ENCODE peak calls at places on chromosomes 11 and 22, in four cellular contexts. N, P, R and A are unnamed samples.

GRCh38 chr11:2800655-2801531 is 84.7 kb downstream of the CDKN1C start:
- DNase-seq in N (no peak), P (no peak), R (no peak), A (no peak)

GRCh38 chr11:96145163-96145585 is 197.8 kb downstream of the MAML2 start:
- DNase-seq in N (no peak), P (peak; percentile 88), R (peak; percentile 43), A (no peak)

GRCh38 chr22:23862103-23862502 is 4.4 kb downstream of the SLC2A11 start:
- DNase-seq in N (no peak), P (peak; percentile 49), R (peak; percentile 66), A (peak; percentile 63)

GRCh38 chr11:120295110-120295509 is 30.0 kb upstream of the TLCD5 start:
- DNase-seq in N (no peak), P (no peak), R (no peak), A (no peak)

GRCh38 chr11:64410396-64410718 is 51.4 kb downstream of the RPS6KA4 start:
- DNase-seq in N (no peak), P (no peak), R (no peak), A (no peak)

GRCh38 chr11:14095882-14096281 is 133.4 kb downstream of the SPON1 start:
- DNase-seq in N (no peak), P (peak; percentile 43), R (no peak), A (no peak)

GRCh38 chr11:65798882-65799281 is 12.0 kb downstream of the OVOL1 start:
- DNase-seq in N (no peak), P (no peak), R (no peak), A (no peak)

GRCh38 chr11:27385245-27385644 is 22.2 kb upstream of the CCDC34 start:
- DNase-seq in N (no peak), P (no peak), R (peak; percentile 97), A (no peak)

GRCh38 chr11:73464347-73464746 is 88.1 kb downstream of the RELT start:
- DNase-seq in N (no peak), P (no peak), R (no peak), A (no peak)

GRCh38 chr11:119337581-119338317 is 2.9 kb downstream of the C1QTNF5 start:
- DNase-seq in N (no peak), P (no peak), R (peak; percentile 21), A (no peak)

GRCh38 chr11:103904324-103904667 is 132.1 kb upstream of the DDI1 start:
- DNase-seq in N (peak; percentile 23), P (no peak), R (no peak), A (no peak)

GRCh38 chr11:85974126-85974525 is 94.8 kb downstream of the PICALM start:
- DNase-seq in N (no peak), P (no peak), R (peak; percentile 79), A (no peak)

GRCh38 chr11:71282581-71283351 is 30.4 kb upstream of the SHANK2 start:
- DNase-seq in N (no peak), P (peak; percentile 51), R (no peak), A (no peak)

GRCh38 chr11:418343-419247 is 3.8 kb upstream of the SIGIRR start:
- DNase-seq in N (no peak), P (no peak), R (no peak), A (no peak)

GRCh38 chr11:57422669-57423068 is 4.3 kb downstream of the SLC43A3 start:
- DNase-seq in N (no peak), P (no peak), R (no peak), A (no peak)

GRCh38 chr11:46247664-46248063 is 29.8 kb upstream of the CREB3L1 start:
- DNase-seq in N (peak; percentile 70), P (peak; percentile 77), R (peak; percentile 79), A (peak; percentile 61)

GRCh38 chr22:44710474-44711235 is 8.7 kb downstream of the PRR5 start:
- DNase-seq in N (peak; percentile 60), P (no peak), R (no peak), A (peak; percentile 65)

GRCh38 chr11:128405693-128406364 is 181.5 kb downstream of the ETS1 start:
- DNase-seq in N (no peak), P (no peak), R (peak; percentile 27), A (no peak)

DNA sequence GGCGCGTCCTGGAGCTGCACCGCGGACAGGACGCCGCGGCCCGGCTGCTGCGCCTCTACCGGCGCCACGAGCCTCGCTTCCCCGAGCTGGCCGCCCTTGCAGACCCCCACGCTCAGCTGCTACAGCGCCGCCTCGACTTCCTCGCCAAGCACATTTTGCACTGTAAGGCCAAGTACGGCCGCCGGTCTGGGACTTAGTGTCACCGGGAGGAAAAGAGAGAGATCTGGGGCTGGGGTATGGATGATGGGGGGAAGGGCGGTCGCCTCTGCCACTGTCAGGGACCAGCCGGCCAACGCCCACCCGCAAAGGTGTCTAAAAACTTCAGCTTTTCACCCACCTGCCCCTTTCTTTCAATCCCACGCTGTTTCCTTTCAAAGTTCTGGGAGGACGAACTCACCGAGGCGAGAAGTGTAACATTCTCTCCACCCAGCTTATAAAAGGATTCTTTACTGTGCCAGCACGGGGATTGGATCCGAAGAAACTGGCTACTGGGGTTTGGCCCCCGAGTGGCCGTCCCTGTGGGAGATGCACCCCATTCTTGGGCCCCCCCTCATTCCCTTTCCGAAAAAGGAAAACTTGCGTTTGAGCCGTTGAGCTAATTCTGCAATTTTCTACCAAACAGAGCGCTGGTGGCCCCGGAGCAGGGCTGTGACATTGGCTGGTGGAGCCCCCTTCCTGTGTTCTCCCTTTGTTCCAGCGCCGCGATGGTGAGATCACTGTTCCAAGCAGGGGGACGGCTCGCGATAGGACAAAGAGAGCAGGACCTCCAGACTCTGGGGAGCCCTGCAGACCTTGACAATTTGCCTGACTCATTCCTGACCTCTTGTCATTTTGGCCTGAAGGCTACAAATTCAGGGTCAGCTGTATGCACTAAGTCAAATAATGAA is 1.7 kb downstream of the FJX1 start:
- DNase-seq in N (peak; percentile 35), P (peak; percentile 32), R (peak; percentile 56), A (peak; percentile 28)
- TF ChIP-seq CTCF in N (no peak), P (no peak), R (peak; percentile 10), A (peak; percentile 11)

DNA sequence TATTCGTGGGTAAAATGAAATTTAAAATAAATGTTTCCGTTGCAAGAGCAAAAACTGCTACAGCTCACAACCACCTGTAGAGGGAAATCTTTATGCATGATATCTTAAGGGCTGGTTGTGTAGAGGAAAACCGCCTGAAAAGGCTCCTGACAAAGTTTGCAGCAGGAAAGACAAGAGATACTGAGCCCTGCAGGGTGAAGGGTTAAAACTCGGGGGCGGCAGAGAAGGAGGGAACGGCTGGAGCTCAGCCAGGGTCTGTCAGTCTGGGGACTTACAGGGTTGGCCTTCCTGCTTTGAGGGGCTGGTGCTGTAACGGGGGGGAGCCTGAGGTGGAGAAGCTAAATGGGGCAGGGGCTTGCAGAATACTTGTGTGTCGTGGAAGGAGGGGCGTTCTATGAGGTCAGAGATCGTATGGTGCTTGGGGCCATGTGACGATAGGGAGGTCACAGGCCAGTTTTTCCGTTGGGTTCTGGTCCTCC is 122.9 kb upstream of the HSD17B12 start:
- DNase-seq in N (no peak), P (peak; percentile 21), R (no peak), A (no peak)
- TF ChIP-seq CTCF in N (peak; percentile 15), P (peak; percentile 41), R (peak; percentile 24), A (no peak)

GRCh38 chr11:43278302-43278956 is 33.4 kb upstream of the API5 start:
- DNase-seq in N (peak; percentile 23), P (peak; percentile 64), R (peak; percentile 59), A (no peak)
- TF ChIP-seq CTCF in N (peak; percentile 16), P (peak; percentile 62), R (peak; percentile 37), A (peak; percentile 23)

DNA sequence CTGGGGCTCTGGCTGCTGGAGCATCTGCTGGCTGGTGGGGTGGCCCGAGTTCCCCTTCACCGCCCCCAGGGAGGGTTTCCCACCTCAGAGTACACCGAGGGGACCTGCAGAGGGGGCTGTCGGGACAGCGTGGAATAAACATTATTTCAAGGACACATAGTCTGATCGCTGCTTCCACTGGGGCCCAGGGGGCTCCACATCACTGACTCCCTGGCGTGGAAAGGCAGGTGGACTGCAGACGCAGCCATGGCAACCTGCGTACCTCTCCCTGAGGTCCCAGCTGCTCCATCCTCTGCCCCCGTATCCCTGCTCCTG is 21.6 kb downstream of the TRMU start:
- DNase-seq in N (no peak), P (no peak), R (no peak), A (no peak)
- TF ChIP-seq CTCF in N (no peak), P (no peak), R (no peak), A (no peak)

GRCh38 chr11:134533511-134533910 is 121.5 kb upstream of the B3GAT1 start:
- DNase-seq in N (no peak), P (no peak), R (no peak), A (no peak)

GRCh38 chr11:134531331-134532135 is 119.5 kb upstream of the B3GAT1 start:
- DNase-seq in N (no peak), P (no peak), R (no peak), A (no peak)

GRCh38 chr11:134532176-134532920 is 120.3 kb upstream of the B3GAT1 start:
- DNase-seq in N (no peak), P (no peak), R (no peak), A (no peak)

GRCh38 chr11:134530826-134531225 is 118.8 kb upstream of the B3GAT1 start:
- DNase-seq in N (no peak), P (no peak), R (no peak), A (no peak)

DNA sequence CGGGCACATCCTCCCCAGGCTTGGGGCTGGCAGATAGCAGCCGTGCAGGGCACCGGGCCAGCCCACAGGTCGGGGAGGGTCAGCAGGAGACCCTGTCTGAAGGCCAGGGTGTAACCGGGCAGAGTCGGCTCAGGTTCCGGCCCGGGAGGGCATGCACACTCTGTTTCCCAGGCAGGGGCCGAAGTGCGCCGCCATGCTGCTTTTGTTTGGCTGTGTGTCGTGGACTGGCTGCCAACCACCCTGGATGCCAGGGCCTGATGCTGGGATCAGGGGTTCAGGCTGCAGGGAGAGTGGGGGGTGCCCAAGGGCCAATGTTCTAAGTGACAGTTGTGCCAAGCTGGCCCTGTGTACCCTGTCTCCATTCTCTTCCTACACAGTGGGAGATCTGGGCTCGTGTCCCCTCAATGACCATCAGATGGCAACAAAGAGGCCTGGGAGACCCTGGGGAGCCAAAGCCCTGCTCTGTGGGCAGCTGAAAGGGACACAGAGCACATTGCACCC is 120.9 kb upstream of the B3GAT1 start:
- DNase-seq in N (no peak), P (no peak), R (no peak), A (no peak)
- TF ChIP-seq CTCF in N (no peak), P (no peak), R (no peak), A (no peak)

DNA sequence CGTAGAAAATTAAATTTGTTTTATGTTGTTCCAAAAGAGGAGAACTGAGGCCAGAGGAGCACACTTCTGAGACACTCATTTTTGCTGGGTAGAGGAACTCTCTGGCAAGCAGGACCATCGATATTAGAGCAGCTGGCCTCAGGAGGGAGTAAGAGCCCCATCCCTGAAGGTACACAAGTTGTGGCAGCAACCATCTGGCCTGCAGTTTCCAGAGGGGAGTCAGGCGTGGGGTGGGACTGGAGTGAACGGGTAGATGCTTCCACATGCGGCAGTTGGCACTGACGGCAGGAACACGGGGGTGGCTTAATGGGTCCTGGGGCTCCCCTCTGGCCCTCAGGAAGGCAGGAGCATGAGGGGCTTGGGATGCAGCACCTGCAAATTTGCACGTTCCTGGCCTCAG is 13.2 kb upstream of the SSTR3 start:
- DNase-seq in N (no peak), P (no peak), R (no peak), A (no peak)
- TF ChIP-seq CTCF in N (peak; percentile 37), P (peak; percentile 16), R (peak; percentile 8), A (peak; percentile 18)

GRCh38 chr22:26360169-26360885 is 68.7 kb upstream of the ASPHD2 start:
- DNase-seq in N (peak; percentile 49), P (peak; percentile 79), R (peak; percentile 86), A (peak; percentile 65)

GRCh38 chr22:26367402-26368245 is 61.4 kb upstream of the ASPHD2 start:
- DNase-seq in N (peak; percentile 49), P (peak; percentile 68), R (peak; percentile 63), A (peak; percentile 62)

GRCh38 chr22:26359156-26359555 is 69.9 kb upstream of the ASPHD2 start:
- DNase-seq in N (no peak), P (no peak), R (no peak), A (no peak)

GRCh38 chr22:26362471-26362870 is 66.6 kb upstream of the ASPHD2 start:
- DNase-seq in N (no peak), P (no peak), R (peak; percentile 11), A (no peak)

GRCh38 chr22:26364066-26365015 is 64.7 kb upstream of the ASPHD2 start:
- DNase-seq in N (peak; percentile 60), P (peak; percentile 73), R (peak; percentile 88), A (peak; percentile 55)
- TF ChIP-seq CTCF in N (peak; percentile 86), P (peak; percentile 66), R (peak; percentile 71), A (peak; percentile 71)